ENCODE peak calls at places on chromosomes 3 and 15, in four cellular contexts. One of them, this sample, is unnamed.

GRCh38 chr15:72222433-72222832 is 8.6 kb downstream of the PKM start:
- DNase-seq in fibroblast of lung: peak; percentile 20
- DNase-seq in NCI-H2171: no peak
- DNase-seq in NCI-H446 treated with DMSO at 0.1 percent for 48 hours: peak; percentile 30
- DNase-seq in this sample: no peak

GRCh38 chr3:114506622-114507300 is 212.9 kb downstream of the TIGIT start:
- DNase-seq in fibroblast of lung: peak; percentile 73
- DNase-seq in NCI-H2171: no peak
- DNase-seq in NCI-H446 treated with DMSO at 0.1 percent for 48 hours: no peak
- DNase-seq in this sample: no peak

GRCh38 chr3:38475716-38476115 is 20.4 kb upstream of the EXOG start:
- DNase-seq in fibroblast of lung: no peak
- DNase-seq in NCI-H2171: no peak
- DNase-seq in NCI-H446 treated with DMSO at 0.1 percent for 48 hours: no peak
- DNase-seq in this sample: no peak

GRCh38 chr3:39065197-39065596 is 13.4 kb downstream of the WDR48 start:
- DNase-seq in fibroblast of lung: peak; percentile 13
- DNase-seq in NCI-H2171: no peak
- DNase-seq in NCI-H446 treated with DMSO at 0.1 percent for 48 hours: no peak
- DNase-seq in this sample: peak; percentile 13

GRCh38 chr3:143538577-143538981 is 309.7 kb downstream of the SLC9A9 start:
- DNase-seq in fibroblast of lung: peak; percentile 76
- DNase-seq in NCI-H2171: no peak
- DNase-seq in NCI-H446 treated with DMSO at 0.1 percent for 48 hours: no peak
- DNase-seq in this sample: no peak

GRCh38 chr15:58501006-58501405 is 69.2 kb downstream of the LIPC start:
- DNase-seq in fibroblast of lung: no peak
- DNase-seq in NCI-H2171: no peak
- DNase-seq in NCI-H446 treated with DMSO at 0.1 percent for 48 hours: no peak
- DNase-seq in this sample: no peak

GRCh38 chr3:84042717-84043116 is 916.1 kb upstream of the CADM2 start:
- DNase-seq in fibroblast of lung: no peak
- DNase-seq in NCI-H2171: no peak
- DNase-seq in NCI-H446 treated with DMSO at 0.1 percent for 48 hours: no peak
- DNase-seq in this sample: no peak

GRCh38 chr3:98725352-98725751 is 37.8 kb upstream of the ST3GAL6 start:
- DNase-seq in fibroblast of lung: no peak
- DNase-seq in NCI-H2171: no peak
- DNase-seq in NCI-H446 treated with DMSO at 0.1 percent for 48 hours: no peak
- DNase-seq in this sample: no peak

GRCh38 chr15:47715402-47715801 is 1.9 kb upstream of the SEMA6D start:
- DNase-seq in fibroblast of lung: no peak
- DNase-seq in NCI-H2171: no peak
- DNase-seq in NCI-H446 treated with DMSO at 0.1 percent for 48 hours: no peak
- DNase-seq in this sample: no peak

This sample was measured in NCI-H524.